ENCODE peak calls at places on chromosomes 5 and 9, in ten cellular contexts. U is H1, W is sigmoid colon, I is GM12878, Y is stomach, T is transverse colon, F is HepG2, J is upper lobe of left lung, Q is SK-N-SH, A is K562. E is an unnamed sample.

GRCh38 chr5:111058064-111058463 is 13.4 kb upstream of the TSLP start:
- DNase-seq in I (no peak), Q (no peak), F (no peak), W (no peak), Y (no peak), A (no peak), T (no peak), U (no peak), J (no peak), E (no peak)

GRCh38 chr9:74846771-74847170 is 41.0 kb downstream of the TRPM6 start:
- DNase-seq in J (no peak), U (no peak), A (no peak), Y (no peak), Q (no peak), F (peak), I (no peak), T (no peak), W (no peak), E (no peak)

GRCh38 chr5:51060953-51061352 is 322.3 kb upstream of the ISL1 start:
- DNase-seq in U (no peak), W (no peak), A (no peak), J (no peak), F (no peak), Y (no peak), T (no peak), Q (no peak), I (no peak), E (no peak)

GRCh38 chr9:105053209-105053652 is 125.3 kb upstream of the ABCA1 start:
- DNase-seq in T (no peak), I (peak), J (peak), W (no peak), F (no peak), Q (no peak), A (peak), Y (no peak), U (no peak), E (no peak)

GRCh38 chr9:16671591-16672137 is 198.8 kb downstream of the BNC2 start:
- DNase-seq in A (no peak), Y (no peak), I (peak), J (no peak), F (no peak), T (no peak), W (no peak), Q (no peak), U (no peak), E (no peak)

GRCh38 chr5:34627794-34628193 is 28.3 kb upstream of the RAI14 start:
- DNase-seq in F (no peak), T (no peak), I (no peak), Y (no peak), U (no peak), J (no peak), A (no peak), Q (no peak), W (no peak), E (no peak)

GRCh38 chr9:133239533-133240090 is 30.6 kb upstream of the OBP2B start:
- DNase-seq in U (no peak), Q (peak), W (no peak), Y (peak), A (no peak), T (peak), F (no peak), I (no peak), J (no peak), E (no peak)

GRCh38 chr9:14993061-14993800 is 83.0 kb upstream of the FREM1 start:
- DNase-seq in I (no peak), U (peak), T (peak), A (peak), J (peak), Q (peak), F (no peak), W (peak), Y (peak), E (peak)

GRCh38 chr9:136944094-136944518 is 432 bp downstream of the FBXW5 start:
- DNase-seq in I (no peak), J (no peak), Y (peak), T (no peak), F (no peak), U (no peak), W (peak), A (no peak), Q (peak), E (no peak)

GRCh38 chr9:96419691-96419969 is 1.5 kb upstream of the ZNF367 start:
- DNase-seq in J (no peak), W (no peak), I (no peak), T (no peak), Y (no peak), U (no peak), Q (no peak), F (no peak), A (no peak), E (no peak)

GRCh38 chr9:2344436-2344835 is 277.2 kb upstream of the VLDLR start:
- DNase-seq in A (no peak), Q (no peak), J (no peak), T (no peak), F (no peak), I (no peak), W (no peak), Y (no peak), U (no peak), E (no peak)

GRCh38 chr5:137751869-137752491 is 2.2 kb downstream of the HNRNPA0 start:
- DNase-seq in Y (no peak), I (no peak), Q (peak), F (peak), A (peak), W (no peak), T (peak), J (no peak), U (no peak), E (no peak)

GRCh38 chr5:125829349-125829748 is 593.9 kb upstream of the GRAMD2B start:
- DNase-seq in T (no peak), I (no peak), Y (no peak), J (no peak), U (no peak), Q (no peak), A (no peak), F (no peak), W (no peak), E (no peak)

GRCh38 chr5:2565147-2565546 is 186.3 kb downstream of the IRX2 start:
- DNase-seq in I (no peak), U (no peak), T (no peak), A (no peak), F (no peak), Y (no peak), W (no peak), J (no peak), Q (no peak), E (no peak)

GRCh38 chr9:99368341-99369326 is 146.6 kb downstream of the SEC61B start:
- DNase-seq in F (no peak), Y (no peak), A (no peak), J (peak), W (peak), T (peak), I (peak), Q (no peak), U (no peak), E (no peak)

GRCh38 chr5:141412853-141413539 is at the start of gene PCDHGA10:
- DNase-seq in Y (peak), U (no peak), I (peak), J (peak), A (peak), T (peak), F (peak), W (no peak), Q (no peak), E (no peak)

GRCh38 chr5:151068189-151068570 is 12.7 kb downstream of the TNIP1 start:
- DNase-seq in Q (no peak), W (no peak), J (no peak), I (no peak), U (no peak), F (no peak), Y (no peak), A (no peak), T (no peak), E (no peak)

GRCh38 chr5:136435951-136436544 is 70.7 kb upstream of the TRPC7 start:
- DNase-seq in U (no peak), J (no peak), Q (no peak), I (no peak), W (no peak), Y (no peak), T (no peak), F (no peak), A (no peak), E (no peak)

GRCh38 chr5:112975721-112976431 is 722 bp upstream of the DCP2 start:
- DNase-seq in Q (no peak), Y (no peak), J (no peak), A (no peak), F (no peak), I (no peak), U (no peak), T (no peak), W (no peak), E (no peak)

GRCh38 chr9:124834586-124834985 is 18.7 kb upstream of the WDR38 start:
- DNase-seq in T (no peak), Q (peak), I (no peak), J (no peak), F (no peak), W (no peak), Y (no peak), A (no peak), U (no peak), E (no peak)

GRCh38 chr9:135464181-135464580 is 15.4 kb upstream of the PPP1R26 start:
- DNase-seq in J (no peak), F (no peak), A (no peak), Y (no peak), I (no peak), U (no peak), T (no peak), Q (no peak), W (no peak), E (no peak)

GRCh38 chr9:135461936-135462335 is 17.6 kb upstream of the PPP1R26 start:
- DNase-seq in I (no peak), Q (no peak), F (no peak), A (no peak), W (no peak), J (no peak), T (no peak), Y (no peak), U (no peak), E (no peak)

GRCh38 chr9:135468866-135469521 is 10.6 kb upstream of the PPP1R26 start:
- DNase-seq in I (no peak), Y (no peak), W (no peak), A (peak), U (no peak), F (no peak), Q (peak), T (no peak), J (no peak), E (no peak)

DNA sequence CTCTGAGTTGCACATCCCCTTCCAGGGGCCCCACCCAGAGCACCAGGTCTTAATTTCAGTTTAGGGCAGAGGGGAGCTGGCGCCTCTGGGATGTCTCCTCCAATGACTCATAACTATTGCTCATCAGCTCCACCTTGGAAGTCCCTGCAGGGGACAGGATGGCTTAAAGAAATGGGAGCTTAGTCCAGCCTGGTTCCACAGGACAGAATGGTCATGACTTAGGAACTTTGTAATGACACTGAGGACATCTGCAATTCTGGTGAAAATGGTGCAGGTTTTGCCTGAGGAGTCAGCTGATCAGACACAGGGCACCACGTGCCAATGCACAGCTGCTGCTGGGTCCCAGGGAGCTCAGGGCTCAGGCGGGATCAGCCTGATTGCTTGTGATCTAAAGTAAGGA is 16.4 kb upstream of the PPP1R26 start:
- DNase-seq in Y (no peak), U (no peak), W (no peak), J (no peak), I (no peak), T (no peak), Q (no peak), F (no peak), A (peak), E (no peak)
- TF ChIP-seq POLR2AphosphoS5 in Y (no peak), U (no peak), W (no peak), J (no peak), I (no peak), T (no peak), Q (no peak), F (no peak), A (no peak), E (no peak)

GRCh38 chr5:43121565-43122484 is 1.1 kb downstream of the ZNF131 start:
- DNase-seq in I (no peak), F (peak), W (no peak), A (peak), U (no peak), J (no peak), Q (peak), T (peak), Y (no peak), E (no peak)
- TF ChIP-seq EP300 in I (no peak), F (no peak), W (no peak), A (no peak), U (no peak), J (no peak), Q (no peak), T (no peak), Y (no peak), E (no peak)

DNA sequence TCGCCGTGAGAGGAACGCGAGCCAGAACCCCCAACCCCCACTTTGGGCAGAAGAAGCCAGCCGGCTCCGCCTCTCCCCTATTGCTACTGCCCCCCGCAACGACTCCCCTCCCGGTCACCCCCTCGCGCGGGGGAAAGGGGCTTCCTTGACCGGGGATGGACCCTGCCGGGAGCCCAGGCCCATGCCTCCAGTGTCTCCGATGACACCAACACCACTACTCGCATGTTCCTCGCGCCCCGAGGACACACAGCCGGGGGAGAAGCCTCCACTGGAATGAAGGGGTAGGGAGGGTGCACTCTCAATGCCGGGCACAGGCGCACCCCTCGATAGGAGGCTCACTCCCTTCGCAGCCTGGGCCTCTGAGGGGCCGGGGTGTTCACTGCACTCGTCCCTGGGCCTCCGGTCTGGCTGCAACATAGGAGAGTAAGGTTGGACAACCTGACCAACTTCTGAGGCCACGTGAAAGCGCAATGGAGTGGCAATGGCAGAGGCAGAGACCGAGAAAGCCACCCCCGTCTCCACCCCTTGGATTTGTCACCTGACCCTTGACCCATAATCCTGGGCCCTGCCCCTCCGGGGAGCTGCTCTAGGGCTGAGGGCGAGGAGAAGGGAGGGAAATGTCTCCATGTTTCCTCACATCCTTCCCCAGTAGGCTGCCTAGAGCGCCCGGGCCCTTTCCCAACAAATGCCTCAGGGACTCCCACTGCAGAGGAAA is 1.0 kb upstream of the CNTFR start:
- DNase-seq in F (no peak), T (peak), J (no peak), I (no peak), A (no peak), Y (no peak), U (no peak), W (peak), Q (no peak), E (peak)
- H3K4me3 ChIP-seq in F (no peak), T (peak), J (peak), I (no peak), A (no peak), Y (peak), U (peak), W (peak), Q (no peak), E (peak)

GRCh38 chr5:179309383-179309670 is 35.9 kb downstream of the ADAMTS2 start:
- DNase-seq in I (no peak), F (no peak), J (no peak), A (no peak), Q (no peak), U (no peak), Y (no peak), T (no peak), W (no peak), E (no peak)
- TF ChIP-seq POLR2AphosphoS5 in I (no peak), F (no peak), J (no peak), A (no peak), Q (no peak), U (no peak), Y (no peak), T (no peak), W (no peak), E (no peak)

DNA sequence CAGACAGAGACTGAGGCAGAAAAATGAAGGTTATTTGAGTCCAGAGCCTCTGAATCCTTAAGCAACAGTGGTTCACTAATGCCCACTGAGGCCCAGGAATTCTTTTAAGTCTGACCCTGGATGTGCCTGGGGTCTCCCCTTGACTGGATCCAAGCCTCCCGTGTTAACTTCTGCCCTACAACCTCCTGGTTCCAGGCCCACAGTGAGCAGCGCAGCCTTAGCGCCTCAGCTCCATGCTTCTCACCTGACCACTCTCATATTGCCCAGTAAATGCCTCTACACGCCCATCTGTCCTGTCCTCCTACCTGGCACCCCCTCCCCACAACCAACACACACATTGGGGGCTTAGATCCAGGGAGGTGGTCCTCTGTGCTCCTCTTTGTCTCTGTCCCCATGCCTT is 6.4 kb downstream of the IL3 start:
- DNase-seq in A (no peak), Q (no peak), Y (no peak), J (no peak), T (no peak), W (no peak), F (no peak), I (no peak), U (no peak), E (no peak)
- TF ChIP-seq EP300 in A (no peak), Q (no peak), Y (no peak), J (no peak), T (no peak), W (no peak), F (no peak), I (no peak), U (no peak), E (no peak)

DNA sequence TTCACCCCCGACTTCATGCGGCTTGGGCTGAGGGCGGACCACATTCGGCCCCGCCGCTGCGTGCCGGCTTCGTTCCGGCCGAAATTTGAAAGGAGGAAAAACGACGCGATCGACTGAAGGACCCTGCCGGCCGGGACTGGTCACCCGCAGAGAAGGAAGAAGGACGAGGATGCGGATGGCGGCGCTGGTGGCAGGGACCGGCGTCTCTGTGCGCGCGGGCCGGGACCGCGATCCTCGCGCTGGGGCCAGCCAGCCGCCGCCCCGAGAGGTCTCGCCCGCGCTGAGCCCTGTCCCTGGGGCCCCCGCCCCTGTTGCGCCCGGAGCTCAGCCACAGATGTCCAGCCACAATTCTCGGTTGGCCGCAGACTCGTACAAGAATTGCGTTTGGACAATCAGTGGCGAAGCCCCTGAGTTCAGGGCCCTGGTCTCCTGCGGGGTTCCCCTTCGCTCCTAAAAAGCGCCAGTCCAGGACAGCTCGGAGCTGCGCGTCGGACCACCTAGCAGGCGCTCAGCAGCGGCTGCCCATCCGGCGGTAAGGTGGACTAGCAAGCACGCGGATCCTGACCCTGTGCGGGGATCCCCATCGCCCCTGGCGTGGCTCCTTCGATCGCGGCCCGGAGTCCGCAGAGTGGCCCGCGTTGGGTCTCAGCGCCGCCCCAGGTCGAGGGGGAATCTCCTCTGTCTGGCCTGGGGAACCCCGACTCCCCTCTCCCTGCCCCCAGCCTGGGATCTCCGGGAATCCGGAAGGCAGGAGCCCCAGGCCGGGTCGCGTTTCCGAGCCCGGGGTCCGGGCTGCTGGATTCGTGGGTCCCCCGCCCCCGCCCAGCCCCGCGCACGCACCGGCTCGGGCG is 21.4 kb downstream of the URM1 start:
- DNase-seq in U (no peak), T (no peak), F (no peak), Q (peak), Y (no peak), W (no peak), J (no peak), I (no peak), A (no peak), E (no peak)
- H3K4me3 ChIP-seq in U (peak), T (no peak), F (no peak), Q (no peak), Y (no peak), W (no peak), J (no peak), I (no peak), A (no peak), E (no peak)

DNA sequence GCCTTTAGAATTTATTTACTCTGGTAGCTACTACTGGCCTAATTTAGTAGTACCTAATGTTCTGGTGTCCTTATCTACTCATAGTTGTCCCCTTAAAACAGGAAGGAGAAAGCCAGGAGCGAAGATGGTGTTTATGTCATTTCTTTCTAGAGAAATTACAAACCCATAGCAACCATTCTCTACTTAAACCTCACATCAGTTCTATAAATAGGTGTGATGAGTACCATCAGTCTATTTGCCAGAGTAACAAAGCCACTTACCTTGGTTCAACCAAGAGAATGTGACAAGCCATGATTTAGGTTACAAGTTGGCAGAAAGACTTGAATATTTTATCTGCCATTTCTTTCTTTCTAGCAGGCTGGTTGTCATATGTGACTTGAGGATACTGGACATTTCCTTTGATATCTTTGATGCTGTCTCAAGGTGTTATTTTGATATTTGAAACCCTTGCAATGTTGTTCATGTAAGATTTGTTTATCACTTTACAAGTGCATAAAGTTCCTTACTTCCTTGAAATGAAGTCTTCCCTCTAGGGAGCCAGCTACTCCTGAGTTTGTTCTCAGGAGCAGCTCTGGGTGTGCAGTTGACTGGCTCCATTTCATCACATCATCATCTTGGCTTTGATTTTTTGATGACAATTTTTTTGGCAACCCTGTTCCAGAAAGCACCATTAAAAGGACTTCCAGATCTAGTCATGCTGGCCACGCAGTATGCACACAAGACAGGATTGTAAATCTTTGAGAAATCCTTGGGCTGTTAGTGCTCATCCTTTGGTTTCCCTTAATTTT is 286.8 kb downstream of the ARHGAP26 start:
- DNase-seq in Q (no peak), U (no peak), F (no peak), A (no peak), T (no peak), W (no peak), Y (no peak), J (no peak), I (no peak), E (no peak)
- TF ChIP-seq POLR2AphosphoS5 in Q (no peak), U (no peak), F (no peak), A (no peak), T (no peak), W (no peak), Y (no peak), J (no peak), I (peak), E (no peak)